ENCODE peak calls at places on chromosomes 2 and 18, in six cellular contexts. U is tibial nerve; P is Panc1; V is cardiac muscle cell; N is activated naive CD4-positive, alpha-beta T cell; A is EL. H is an unnamed sample.

GRCh38 chr2:165698621-165698946 is 95.5 kb downstream of the GALNT3 start:
- DNase-seq in U (no peak), P (peak), V (peak), N (no peak), A (peak), H (peak)

GRCh38 chr2:144170172-144170571 is 349.7 kb downstream of the ZEB2 start:
- DNase-seq in V (no peak), N (no peak), U (no peak), P (no peak), A (no peak), H (no peak)

GRCh38 chr2:55992465-55992864 is 68.9 kb upstream of the EFEMP1 start:
- DNase-seq in U (no peak), N (no peak), A (peak), V (peak), P (no peak), H (peak)

GRCh38 chr2:217918220-217919024 is 84.4 kb downstream of the TNS1 start:
- DNase-seq in N (no peak), P (no peak), A (no peak), V (no peak), U (no peak), H (peak)

GRCh38 chr2:237207641-237208040 is 122.0 kb downstream of the COPS8 start:
- DNase-seq in P (no peak), N (no peak), V (peak), U (peak), A (peak), H (peak)

GRCh38 chr18:54717673-54718435 is 110.4 kb upstream of the RAB27B start:
- DNase-seq in A (no peak), N (peak), U (no peak), V (peak), P (no peak), H (no peak)

GRCh38 chr2:213148572-213149331 is 2.7 kb downstream of the IKZF2 start:
- DNase-seq in N (no peak), V (no peak), A (no peak), P (no peak), U (no peak), H (no peak)

GRCh38 chr2:109264595-109265328 is 135.8 kb downstream of the SH3RF3 start:
- DNase-seq in A (peak), P (no peak), U (no peak), N (no peak), V (peak), H (peak)

GRCh38 chr2:56133931-56134629 is 49.7 kb upstream of the CCDC85A start:
- DNase-seq in V (no peak), P (no peak), N (no peak), U (no peak), A (no peak), H (no peak)

GRCh38 chr2:46780411-46780800 is 135.2 kb downstream of the MCFD2 start:
- DNase-seq in V (peak), U (no peak), P (no peak), A (no peak), N (no peak), H (no peak)

GRCh38 chr2:45869165-45869501 is 217.7 kb downstream of the PRKCE start:
- DNase-seq in V (peak), N (no peak), P (no peak), U (no peak), A (peak), H (no peak)

GRCh38 chr2:120594856-120595685 is 140.6 kb upstream of the GLI2 start:
- DNase-seq in V (no peak), U (no peak), P (no peak), A (no peak), N (no peak), H (no peak)

GRCh38 chr2:19540739-19541503 is 182.5 kb upstream of the OSR1 start:
- DNase-seq in N (no peak), A (peak), V (peak), U (no peak), P (no peak), H (no peak)

GRCh38 chr18:33839452-33840225 is 261.6 kb downstream of the ASXL3 start:
- DNase-seq in A (no peak), U (no peak), P (no peak), N (no peak), V (peak), H (no peak)

GRCh38 chr2:26687785-26688184 is 4.7 kb upstream of the KCNK3 start:
- DNase-seq in A (no peak), P (no peak), N (no peak), U (no peak), V (no peak), H (no peak)

GRCh38 chr18:74795766-74796165 is 198.1 kb downstream of the ZNF407 start:
- DNase-seq in V (no peak), U (no peak), A (no peak), P (no peak), N (no peak), H (no peak)

GRCh38 chr18:28995319-28995718 is 818.4 kb upstream of the CDH2 start:
- DNase-seq in N (no peak), U (no peak), P (no peak), V (peak), A (no peak), H (no peak)

GRCh38 chr2:9554841-9555337 is 741 bp downstream of the ADAM17 start:
- DNase-seq in P (no peak), N (no peak), A (peak), V (peak), U (no peak), H (peak)

GRCh38 chr2:118325556-118325955 is 237.3 kb downstream of the INSIG2 start:
- DNase-seq in U (no peak), A (no peak), P (no peak), N (no peak), V (no peak), H (no peak)

GRCh38 chr2:173612354-173612753 is 257.7 kb downstream of the CDCA7 start:
- DNase-seq in A (no peak), N (no peak), V (no peak), U (no peak), P (no peak), H (no peak)

GRCh38 chr2:4937550-4937949 is 754.6 kb upstream of the SOX11 start:
- DNase-seq in U (no peak), A (no peak), V (no peak), P (no peak), N (no peak), H (no peak)

GRCh38 chr18:79511671-79512301 is 116.1 kb downstream of the NFATC1 start:
- DNase-seq in V (no peak), U (peak), A (no peak), P (no peak), N (no peak), H (peak)

GRCh38 chr18:59460060-59460395 is 101.0 kb upstream of the LMAN1 start:
- DNase-seq in A (no peak), N (no peak), V (peak), P (no peak), U (no peak), H (no peak)

GRCh38 chr18:67144342-67144741 is 372.2 kb downstream of the DSEL start:
- DNase-seq in U (no peak), P (no peak), A (no peak), N (no peak), V (no peak), H (no peak)

GRCh38 chr18:34222396-34223163 is 2.1 kb downstream of the NOL4 start:
- DNase-seq in N (no peak), A (no peak), V (no peak), P (no peak), U (no peak), H (peak)

H was measured in tibial artery.